ENCODE peak calls at places on chromosomes 2 and 18, in six cellular contexts. One of them, this sample, is unnamed.

GRCh38 chr2:59301466-59302402 is 1060.6 kb upstream of the FANCL start:
- DNase-seq in NCI-H524: peak
- DNase-seq in NCI-H2029: peak
- DNase-seq in stimulated activated CD8-positive, alpha-beta memory T cell treated with anti-CD3 and anti-CD28 coated beads, Interleukin-15, amount 100 ng/mL, for 1 hour: no peak
- DNase-seq in activated T-cell treated with anti-CD3 and anti-CD28 coated beads for 1 hour: no peak
- DNase-seq in DMS53: peak
- DNase-seq in this sample: no peak

GRCh38 chr2:232988444-232988843 is 24.6 kb downstream of the NGEF start:
- DNase-seq in NCI-H524: no peak
- DNase-seq in NCI-H2029: no peak
- DNase-seq in stimulated activated CD8-positive, alpha-beta memory T cell treated with anti-CD3 and anti-CD28 coated beads, Interleukin-15, amount 100 ng/mL, for 1 hour: no peak
- DNase-seq in activated T-cell treated with anti-CD3 and anti-CD28 coated beads for 1 hour: no peak
- DNase-seq in DMS53: peak
- DNase-seq in this sample: no peak

GRCh38 chr18:69658137-69658536 is 257.4 kb downstream of the DOK6 start:
- DNase-seq in NCI-H524: no peak
- DNase-seq in NCI-H2029: no peak
- DNase-seq in stimulated activated CD8-positive, alpha-beta memory T cell treated with anti-CD3 and anti-CD28 coated beads, Interleukin-15, amount 100 ng/mL, for 1 hour: no peak
- DNase-seq in activated T-cell treated with anti-CD3 and anti-CD28 coated beads for 1 hour: no peak
- DNase-seq in DMS53: peak
- DNase-seq in this sample: no peak

GRCh38 chr2:28606986-28607441 is 111.2 kb downstream of the PLB1 start:
- DNase-seq in NCI-H524: peak
- DNase-seq in NCI-H2029: no peak
- DNase-seq in stimulated activated CD8-positive, alpha-beta memory T cell treated with anti-CD3 and anti-CD28 coated beads, Interleukin-15, amount 100 ng/mL, for 1 hour: no peak
- DNase-seq in activated T-cell treated with anti-CD3 and anti-CD28 coated beads for 1 hour: no peak
- DNase-seq in DMS53: no peak
- DNase-seq in this sample: no peak

GRCh38 chr2:162582357-162582798 is 238.4 kb downstream of the GCA start:
- DNase-seq in NCI-H524: no peak
- DNase-seq in NCI-H2029: peak
- DNase-seq in stimulated activated CD8-positive, alpha-beta memory T cell treated with anti-CD3 and anti-CD28 coated beads, Interleukin-15, amount 100 ng/mL, for 1 hour: no peak
- DNase-seq in activated T-cell treated with anti-CD3 and anti-CD28 coated beads for 1 hour: no peak
- DNase-seq in DMS53: peak
- DNase-seq in this sample: no peak

GRCh38 chr2:47422560-47422959 is 19.6 kb downstream of the MSH2 start:
- DNase-seq in NCI-H524: no peak
- DNase-seq in NCI-H2029: no peak
- DNase-seq in stimulated activated CD8-positive, alpha-beta memory T cell treated with anti-CD3 and anti-CD28 coated beads, Interleukin-15, amount 100 ng/mL, for 1 hour: no peak
- DNase-seq in activated T-cell treated with anti-CD3 and anti-CD28 coated beads for 1 hour: no peak
- DNase-seq in DMS53: no peak
- DNase-seq in this sample: no peak

GRCh38 chr2:239830066-239830717 is 194.9 kb downstream of the NDUFA10 start:
- DNase-seq in NCI-H524: no peak
- DNase-seq in NCI-H2029: no peak
- DNase-seq in stimulated activated CD8-positive, alpha-beta memory T cell treated with anti-CD3 and anti-CD28 coated beads, Interleukin-15, amount 100 ng/mL, for 1 hour: no peak
- DNase-seq in activated T-cell treated with anti-CD3 and anti-CD28 coated beads for 1 hour: no peak
- DNase-seq in DMS53: no peak
- DNase-seq in this sample: no peak

GRCh38 chr2:64770781-64771334 is 117.1 kb upstream of the SERTAD2 start:
- DNase-seq in NCI-H524: no peak
- DNase-seq in NCI-H2029: peak
- DNase-seq in stimulated activated CD8-positive, alpha-beta memory T cell treated with anti-CD3 and anti-CD28 coated beads, Interleukin-15, amount 100 ng/mL, for 1 hour: no peak
- DNase-seq in activated T-cell treated with anti-CD3 and anti-CD28 coated beads for 1 hour: no peak
- DNase-seq in DMS53: no peak
- DNase-seq in this sample: no peak

GRCh38 chr2:24359701-24360049 is 661 bp downstream of the ITSN2 start:
- DNase-seq in NCI-H524: peak
- DNase-seq in NCI-H2029: peak
- DNase-seq in stimulated activated CD8-positive, alpha-beta memory T cell treated with anti-CD3 and anti-CD28 coated beads, Interleukin-15, amount 100 ng/mL, for 1 hour: no peak
- DNase-seq in activated T-cell treated with anti-CD3 and anti-CD28 coated beads for 1 hour: peak
- DNase-seq in DMS53: peak
- DNase-seq in this sample: peak

GRCh38 chr2:227861011-227861410 is 10.4 kb upstream of the DAW1 start:
- DNase-seq in NCI-H524: no peak
- DNase-seq in NCI-H2029: no peak
- DNase-seq in stimulated activated CD8-positive, alpha-beta memory T cell treated with anti-CD3 and anti-CD28 coated beads, Interleukin-15, amount 100 ng/mL, for 1 hour: no peak
- DNase-seq in activated T-cell treated with anti-CD3 and anti-CD28 coated beads for 1 hour: no peak
- DNase-seq in DMS53: no peak
- DNase-seq in this sample: no peak

GRCh38 chr18:52694804-52695203 is 354.8 kb downstream of the DCC start:
- DNase-seq in NCI-H524: peak
- DNase-seq in NCI-H2029: no peak
- DNase-seq in stimulated activated CD8-positive, alpha-beta memory T cell treated with anti-CD3 and anti-CD28 coated beads, Interleukin-15, amount 100 ng/mL, for 1 hour: no peak
- DNase-seq in activated T-cell treated with anti-CD3 and anti-CD28 coated beads for 1 hour: no peak
- DNase-seq in DMS53: peak
- DNase-seq in this sample: no peak

GRCh38 chr2:37389984-37390765 is 45.7 kb downstream of the QPCT start:
- DNase-seq in NCI-H524: peak
- DNase-seq in NCI-H2029: peak
- DNase-seq in stimulated activated CD8-positive, alpha-beta memory T cell treated with anti-CD3 and anti-CD28 coated beads, Interleukin-15, amount 100 ng/mL, for 1 hour: no peak
- DNase-seq in activated T-cell treated with anti-CD3 and anti-CD28 coated beads for 1 hour: peak
- DNase-seq in DMS53: peak
- DNase-seq in this sample: peak

GRCh38 chr2:224807153-224807964 is 91.2 kb upstream of the CCDC195 start:
- DNase-seq in NCI-H524: no peak
- DNase-seq in NCI-H2029: no peak
- DNase-seq in stimulated activated CD8-positive, alpha-beta memory T cell treated with anti-CD3 and anti-CD28 coated beads, Interleukin-15, amount 100 ng/mL, for 1 hour: no peak
- DNase-seq in activated T-cell treated with anti-CD3 and anti-CD28 coated beads for 1 hour: no peak
- DNase-seq in DMS53: peak
- DNase-seq in this sample: no peak

GRCh38 chr2:63049291-63050185 is 1.1 kb upstream of the OTX1 start:
- DNase-seq in NCI-H524: peak
- DNase-seq in NCI-H2029: no peak
- DNase-seq in stimulated activated CD8-positive, alpha-beta memory T cell treated with anti-CD3 and anti-CD28 coated beads, Interleukin-15, amount 100 ng/mL, for 1 hour: no peak
- DNase-seq in activated T-cell treated with anti-CD3 and anti-CD28 coated beads for 1 hour: no peak
- DNase-seq in DMS53: peak
- DNase-seq in this sample: no peak

GRCh38 chr18:35983818-35984217 is 11.3 kb downstream of the RMP24 start:
- DNase-seq in NCI-H524: no peak
- DNase-seq in NCI-H2029: no peak
- DNase-seq in stimulated activated CD8-positive, alpha-beta memory T cell treated with anti-CD3 and anti-CD28 coated beads, Interleukin-15, amount 100 ng/mL, for 1 hour: no peak
- DNase-seq in activated T-cell treated with anti-CD3 and anti-CD28 coated beads for 1 hour: no peak
- DNase-seq in DMS53: no peak
- DNase-seq in this sample: no peak

GRCh38 chr18:37254256-37254880 is 311.2 kb downstream of the CELF4 start:
- DNase-seq in NCI-H524: peak
- DNase-seq in NCI-H2029: peak
- DNase-seq in stimulated activated CD8-positive, alpha-beta memory T cell treated with anti-CD3 and anti-CD28 coated beads, Interleukin-15, amount 100 ng/mL, for 1 hour: no peak
- DNase-seq in activated T-cell treated with anti-CD3 and anti-CD28 coated beads for 1 hour: no peak
- DNase-seq in DMS53: peak
- DNase-seq in this sample: no peak

GRCh38 chr2:173568054-173568453 is 213.4 kb downstream of the CDCA7 start:
- DNase-seq in NCI-H524: peak
- DNase-seq in NCI-H2029: no peak
- DNase-seq in stimulated activated CD8-positive, alpha-beta memory T cell treated with anti-CD3 and anti-CD28 coated beads, Interleukin-15, amount 100 ng/mL, for 1 hour: no peak
- DNase-seq in activated T-cell treated with anti-CD3 and anti-CD28 coated beads for 1 hour: no peak
- DNase-seq in DMS53: peak
- DNase-seq in this sample: no peak

GRCh38 chr2:182666674-182667320 is 49.3 kb upstream of the DNAJC10 start:
- DNase-seq in NCI-H524: peak
- DNase-seq in NCI-H2029: peak
- DNase-seq in stimulated activated CD8-positive, alpha-beta memory T cell treated with anti-CD3 and anti-CD28 coated beads, Interleukin-15, amount 100 ng/mL, for 1 hour: no peak
- DNase-seq in activated T-cell treated with anti-CD3 and anti-CD28 coated beads for 1 hour: no peak
- DNase-seq in DMS53: peak
- DNase-seq in this sample: no peak

GRCh38 chr18:23964282-23965238 is 50.0 kb upstream of the TTC39C start:
- DNase-seq in NCI-H524: no peak
- DNase-seq in NCI-H2029: no peak
- DNase-seq in stimulated activated CD8-positive, alpha-beta memory T cell treated with anti-CD3 and anti-CD28 coated beads, Interleukin-15, amount 100 ng/mL, for 1 hour: peak
- DNase-seq in activated T-cell treated with anti-CD3 and anti-CD28 coated beads for 1 hour: peak
- DNase-seq in DMS53: peak
- DNase-seq in this sample: peak